ENCODE peak calls at places on chromosomes 13 and 19, in four cellular contexts. One of them, this sample, is unnamed.

GRCh38 chr13:29654807-29655547 is 59.5 kb upstream of the SLC7A1 start:
- DNase-seq in NCI-H510A: no peak
- DNase-seq in RWPE1: no peak
- DNase-seq in mesendoderm: no peak
- DNase-seq in this sample: no peak

GRCh38 chr13:73702419-73703071 is 431.7 kb downstream of the KLF12 start:
- DNase-seq in NCI-H510A: no peak
- DNase-seq in RWPE1: peak; percentile 15
- DNase-seq in mesendoderm: peak; percentile 13
- DNase-seq in this sample: no peak

GRCh38 chr19:51501594-51502263 is at the start of gene SIGLEC12:
- DNase-seq in NCI-H510A: no peak
- DNase-seq in RWPE1: no peak
- DNase-seq in mesendoderm: no peak
- DNase-seq in this sample: no peak

GRCh38 chr19:16594131-16594586 is 21.9 kb upstream of the SLC35E1 start:
- DNase-seq in NCI-H510A: no peak
- DNase-seq in RWPE1: no peak
- DNase-seq in mesendoderm: no peak
- DNase-seq in this sample: no peak

GRCh38 chr19:771332-771785 is 20.4 kb downstream of the MISP start:
- DNase-seq in NCI-H510A: no peak
- DNase-seq in RWPE1: peak; percentile 38
- DNase-seq in mesendoderm: peak; percentile 71
- DNase-seq in this sample: no peak

GRCh38 chr13:106132216-106132615 is 403.2 kb downstream of the EFNB2 start:
- DNase-seq in NCI-H510A: no peak
- DNase-seq in RWPE1: peak; percentile 23
- DNase-seq in mesendoderm: no peak
- DNase-seq in this sample: no peak

GRCh38 chr13:41837668-41838067 is 123.2 kb downstream of the VWA8 start:
- DNase-seq in NCI-H510A: no peak
- DNase-seq in RWPE1: no peak
- DNase-seq in mesendoderm: no peak
- DNase-seq in this sample: no peak

GRCh38 chr13:73940098-73940497 is 194.1 kb downstream of the KLF12 start:
- DNase-seq in NCI-H510A: no peak
- DNase-seq in RWPE1: no peak
- DNase-seq in mesendoderm: peak; percentile 29
- DNase-seq in this sample: no peak

GRCh38 chr13:39037410-39037879 is 444 bp downstream of the PROSER1 start:
- DNase-seq in NCI-H510A: peak; percentile 11
- DNase-seq in RWPE1: peak; percentile 5
- DNase-seq in mesendoderm: no peak
- DNase-seq in this sample: no peak

GRCh38 chr13:110351636-110352420 is 44.7 kb downstream of the COL4A2 start:
- DNase-seq in NCI-H510A: no peak
- DNase-seq in RWPE1: no peak
- DNase-seq in mesendoderm: no peak
- DNase-seq in this sample: no peak

GRCh38 chr19:10961073-10961762 is 388 bp downstream of the SMARCA4 start:
- DNase-seq in NCI-H510A: no peak
- DNase-seq in RWPE1: peak; percentile 40
- DNase-seq in mesendoderm: peak; percentile 52
- DNase-seq in this sample: no peak

GRCh38 chr19:15583346-15583745 is 31.7 kb upstream of the CYP4F8 start:
- DNase-seq in NCI-H510A: no peak
- DNase-seq in RWPE1: no peak
- DNase-seq in mesendoderm: no peak
- DNase-seq in this sample: no peak

GRCh38 chr13:32234914-32235313 is 80.2 kb downstream of the ZAR1L start:
- DNase-seq in NCI-H510A: no peak
- DNase-seq in RWPE1: no peak
- DNase-seq in mesendoderm: no peak
- DNase-seq in this sample: no peak

GRCh38 chr13:89115307-89115706 is 1444.1 kb downstream of the SLITRK5 start:
- DNase-seq in NCI-H510A: no peak
- DNase-seq in RWPE1: no peak
- DNase-seq in mesendoderm: peak; percentile 14
- DNase-seq in this sample: no peak

GRCh38 chr19:2391118-2391725 is 31.2 kb downstream of the TMPRSS9 start:
- DNase-seq in NCI-H510A: no peak
- DNase-seq in RWPE1: peak; percentile 44
- DNase-seq in mesendoderm: peak; percentile 68
- DNase-seq in this sample: no peak

GRCh38 chr19:10009269-10009665 is 1.0 kb downstream of the COL5A3 start:
- DNase-seq in NCI-H510A: no peak
- DNase-seq in RWPE1: peak; percentile 60
- DNase-seq in mesendoderm: peak; percentile 71
- DNase-seq in this sample: no peak

GRCh38 chr19:3644351-3645066 is 17.9 kb upstream of the CACTIN start:
- DNase-seq in NCI-H510A: no peak
- DNase-seq in RWPE1: no peak
- DNase-seq in mesendoderm: no peak
- DNase-seq in this sample: no peak

GRCh38 chr19:6263306-6264076 is 16.3 kb downstream of the MLLT1 start:
- DNase-seq in NCI-H510A: no peak
- DNase-seq in RWPE1: no peak
- DNase-seq in mesendoderm: no peak
- DNase-seq in this sample: no peak

GRCh38 chr19:14795078-14795721 is 16.8 kb upstream of the ADGRE2 start:
- DNase-seq in NCI-H510A: no peak
- DNase-seq in RWPE1: no peak
- DNase-seq in mesendoderm: no peak
- DNase-seq in this sample: no peak

GRCh38 chr13:99265823-99266426 is 7.7 kb upstream of the GPR18 start:
- DNase-seq in NCI-H510A: peak; percentile 1
- DNase-seq in RWPE1: peak; percentile 53
- DNase-seq in mesendoderm: peak; percentile 57
- DNase-seq in this sample: no peak

GRCh38 chr19:6516018-6516658 is 14.0 kb upstream of the TUBB4A start:
- DNase-seq in NCI-H510A: no peak
- DNase-seq in RWPE1: peak; percentile 97
- DNase-seq in mesendoderm: peak; percentile 99
- DNase-seq in this sample: no peak

GRCh38 chr13:93098972-93099371 is 127.6 kb upstream of the GPC6 start:
- DNase-seq in NCI-H510A: no peak
- DNase-seq in RWPE1: no peak
- DNase-seq in mesendoderm: no peak
- DNase-seq in this sample: no peak

GRCh38 chr13:44230071-44230470 is 143.6 kb upstream of the SERP2 start:
- DNase-seq in NCI-H510A: no peak
- DNase-seq in RWPE1: no peak
- DNase-seq in mesendoderm: no peak
- DNase-seq in this sample: no peak

GRCh38 chr19:18289471-18290066 is 8.1 kb upstream of the JUND start:
- DNase-seq in NCI-H510A: no peak
- DNase-seq in RWPE1: no peak
- DNase-seq in mesendoderm: no peak
- DNase-seq in this sample: no peak

GRCh38 chr19:18596752-18597157 is 8.2 kb downstream of the REX1BD start:
- DNase-seq in NCI-H510A: no peak
- DNase-seq in RWPE1: peak; percentile 49
- DNase-seq in mesendoderm: peak; percentile 63
- DNase-seq in this sample: no peak

GRCh38 chr13:85586422-85586831 is 212.8 kb downstream of the SLITRK6 start:
- DNase-seq in NCI-H510A: no peak
- DNase-seq in RWPE1: peak; percentile 73
- DNase-seq in mesendoderm: no peak
- DNase-seq in this sample: no peak

GRCh38 chr13:114067886-114068722 is 64.3 kb downstream of the RASA3 start:
- DNase-seq in NCI-H510A: no peak
- DNase-seq in RWPE1: no peak
- DNase-seq in mesendoderm: no peak
- DNase-seq in this sample: no peak

GRCh38 chr13:96958286-96958891 is 35.9 kb downstream of the OXGR1 start:
- DNase-seq in NCI-H510A: no peak
- DNase-seq in RWPE1: peak; percentile 11
- DNase-seq in mesendoderm: peak; percentile 50
- DNase-seq in this sample: no peak

GRCh38 chr19:10625003-10625761 is at the start of gene SLC44A2:
- DNase-seq in NCI-H510A: peak; percentile 87
- DNase-seq in RWPE1: peak; percentile 92
- DNase-seq in mesendoderm: peak; percentile 82
- DNase-seq in this sample: no peak

GRCh38 chr13:27172495-27172842 is 858 bp upstream of the USP12 start:
- DNase-seq in NCI-H510A: no peak
- DNase-seq in RWPE1: peak; percentile 29
- DNase-seq in mesendoderm: no peak
- DNase-seq in this sample: peak; percentile 0

GRCh38 chr19:42286349-42287016 is 15.4 kb upstream of the PRR19 start:
- DNase-seq in NCI-H510A: no peak
- DNase-seq in RWPE1: no peak
- DNase-seq in mesendoderm: no peak
- DNase-seq in this sample: no peak

GRCh38 chr19:45469835-45470146 is 2.0 kb downstream of the FOSB start:
- DNase-seq in NCI-H510A: peak; percentile 58
- DNase-seq in RWPE1: peak; percentile 88
- DNase-seq in mesendoderm: no peak
- DNase-seq in this sample: no peak

GRCh38 chr13:37884674-37885073 is 15.1 kb upstream of the TRPC4 start:
- DNase-seq in NCI-H510A: no peak
- DNase-seq in RWPE1: no peak
- DNase-seq in mesendoderm: no peak
- DNase-seq in this sample: no peak

GRCh38 chr19:7391218-7391670 is 42.5 kb downstream of the ARHGEF18 start:
- DNase-seq in NCI-H510A: no peak
- DNase-seq in RWPE1: peak; percentile 91
- DNase-seq in mesendoderm: no peak
- DNase-seq in this sample: no peak

GRCh38 chr19:1855040-1855827 is 7.0 kb upstream of the REXO1 start:
- DNase-seq in NCI-H510A: peak; percentile 16
- DNase-seq in RWPE1: peak; percentile 94
- DNase-seq in mesendoderm: peak; percentile 95
- DNase-seq in this sample: no peak

This sample was measured in NCI-H1436 treated with DMSO at 0.1 percent for 48 hours.